ENCODE peak calls at places on chromosome 7, in seven cellular contexts. R, S, L, U, W, P and V are unnamed samples.

GRCh38 chr7:4694653-4695335 is 12.7 kb downstream of the FOXK1 start:
- DNase-seq in R (peak), S (no peak), L (peak), U (peak), W (no peak), P (peak), V (no peak)

GRCh38 chr7:25711940-25712339 is 440.1 kb upstream of the NFE2L3 start:
- DNase-seq in R (no peak), S (no peak), L (no peak), U (no peak), W (no peak), P (no peak), V (no peak)

GRCh38 chr7:7331523-7331922 is 149.2 kb downstream of the C1GALT1 start:
- DNase-seq in R (no peak), S (no peak), L (no peak), U (no peak), W (no peak), P (no peak), V (no peak)

GRCh38 chr7:129858490-129858889 is 94.3 kb downstream of the UBE2H start:
- DNase-seq in R (no peak), S (no peak), L (no peak), U (no peak), W (no peak), P (no peak), V (no peak)

GRCh38 chr7:151024435-151025056 is at the start of gene ATG9B:
- DNase-seq in R (no peak), S (no peak), L (peak), U (no peak), W (no peak), P (no peak), V (no peak)

GRCh38 chr7:12570148-12570528 is 382 bp upstream of the SCIN start:
- DNase-seq in R (no peak), S (peak), L (no peak), U (no peak), W (no peak), P (no peak), V (no peak)

GRCh38 chr7:85320699-85321476 is 134.0 kb upstream of the SEMA3D start:
- DNase-seq in R (no peak), S (no peak), L (no peak), U (no peak), W (no peak), P (no peak), V (no peak)

GRCh38 chr7:46229409-46229808 is 308.3 kb upstream of the IGFBP3 start:
- DNase-seq in R (no peak), S (no peak), L (peak), U (peak), W (no peak), P (no peak), V (no peak)

GRCh38 chr7:43905954-43906326 is 456 bp downstream of the URGCP start:
- DNase-seq in R (peak), S (peak), L (peak), U (peak), W (no peak), P (no peak), V (no peak)

GRCh38 chr7:91089382-91089963 is 174.8 kb upstream of the FZD1 start:
- DNase-seq in R (no peak), S (peak), L (peak), U (peak), W (no peak), P (no peak), V (no peak)

GRCh38 chr7:105493928-105494325 is 28.1 kb downstream of the PUS7 start:
- DNase-seq in R (no peak), S (no peak), L (peak), U (peak), W (no peak), P (no peak), V (no peak)

GRCh38 chr7:121561717-121562116 is 165.6 kb upstream of the FAM3C start:
- DNase-seq in R (no peak), S (peak), L (peak), U (peak), W (no peak), P (no peak), V (no peak)

GRCh38 chr7:22718200-22718711 is 8.7 kb upstream of the IL6 start:
- DNase-seq in R (no peak), S (peak), L (peak), U (peak), W (no peak), P (no peak), V (no peak)

GRCh38 chr7:35754741-35755140 is 46.1 kb upstream of the SEPTIN7 start:
- DNase-seq in R (no peak), S (no peak), L (no peak), U (peak), W (no peak), P (no peak), V (no peak)

GRCh38 chr7:99314504-99314903 is 11.2 kb upstream of the ARPC1A start:
- DNase-seq in R (no peak), S (no peak), L (no peak), U (no peak), W (no peak), P (no peak), V (no peak)

GRCh38 chr7:103048833-103049232 is 25.8 kb downstream of the FBXL13 start:
- DNase-seq in R (no peak), S (peak), L (peak), U (peak), W (no peak), P (no peak), V (no peak)

GRCh38 chr7:93160410-93160809 is 12.2 kb upstream of the SAMD9L start:
- DNase-seq in R (no peak), S (no peak), L (peak), U (peak), W (no peak), P (no peak), V (no peak)